ENCODE peak calls at places on chromosomes 4 and X, in four cellular contexts. One of them, this sample, is unnamed.

GRCh38 chr4:77600521-77601451 is 4.8 kb upstream of the CXCL13 start:
- DNase-seq in PC-3: peak; percentile 58
- DNase-seq in AG08395: peak; percentile 57
- DNase-seq in effector memory CD8-positive, alpha-beta T cell: no peak
- DNase-seq in this sample: no peak

GRCh38 chrX:31604629-31605221 is 532.9 kb upstream of the FTHL17 start:
- DNase-seq in PC-3: no peak
- DNase-seq in AG08395: no peak
- DNase-seq in effector memory CD8-positive, alpha-beta T cell: no peak
- DNase-seq in this sample: no peak

GRCh38 chrX:106917830-106918500 is 2.2 kb upstream of the CLDN2 start:
- DNase-seq in PC-3: peak; percentile 95
- DNase-seq in AG08395: no peak
- DNase-seq in effector memory CD8-positive, alpha-beta T cell: no peak
- DNase-seq in this sample: no peak

GRCh38 chr4:3871881-3872833 is 106.0 kb downstream of the ADRA2C start:
- DNase-seq in PC-3: no peak
- DNase-seq in AG08395: no peak
- DNase-seq in effector memory CD8-positive, alpha-beta T cell: no peak
- DNase-seq in this sample: no peak

GRCh38 chr4:84856468-84856867 is 110.0 kb downstream of the WDFY3 start:
- DNase-seq in PC-3: no peak
- DNase-seq in AG08395: no peak
- DNase-seq in effector memory CD8-positive, alpha-beta T cell: no peak
- DNase-seq in this sample: no peak

GRCh38 chrX:107758231-107758766 is 17.3 kb downstream of the TSC22D3 start:
- DNase-seq in PC-3: no peak
- DNase-seq in AG08395: no peak
- DNase-seq in effector memory CD8-positive, alpha-beta T cell: no peak
- DNase-seq in this sample: no peak

GRCh38 chrX:14927391-14927790 is 54.2 kb downstream of the MOSPD2 start:
- DNase-seq in PC-3: peak; percentile 40
- DNase-seq in AG08395: peak; percentile 7
- DNase-seq in effector memory CD8-positive, alpha-beta T cell: no peak
- DNase-seq in this sample: no peak

GRCh38 chr4:47669946-47670345 is 167.9 kb downstream of the CORIN start:
- DNase-seq in PC-3: no peak
- DNase-seq in AG08395: no peak
- DNase-seq in effector memory CD8-positive, alpha-beta T cell: no peak
- DNase-seq in this sample: no peak

GRCh38 chr4:6749340-6750171 is 33.0 kb upstream of the KIAA0232 start:
- DNase-seq in PC-3: peak; percentile 76
- DNase-seq in AG08395: peak; percentile 73
- DNase-seq in effector memory CD8-positive, alpha-beta T cell: no peak
- DNase-seq in this sample: no peak